ENCODE peak calls at places on chromosome 21, in six cellular contexts. J, M, K, I, Y and U are unnamed samples.

GRCh38 chr21:43847301-43847700 is 17.7 kb upstream of the AGPAT3 start:
- ATAC-seq in J (no peak), Y (no peak), M (no peak), I (no peak), K (no peak), U (no peak)

GRCh38 chr21:44352253-44352860 is 1.1 kb upstream of the TRPM2 start:
- ATAC-seq in I (no peak), Y (no peak), K (no peak), J (no peak), M (no peak), U (no peak)

GRCh38 chr21:38848187-38848609 is 42.5 kb downstream of the ETS2 start:
- ATAC-seq in J (no peak), I (no peak), K (no peak), Y (no peak), M (no peak), U (no peak)

GRCh38 chr21:15037095-15037730 is 27.6 kb downstream of the NRIP1 start:
- ATAC-seq in M (no peak), I (no peak), J (no peak), Y (peak), K (no peak), U (no peak)

GRCh38 chr21:25863747-25864146 is 129.0 kb downstream of the GABPA start:
- ATAC-seq in M (no peak), J (no peak), Y (no peak), I (no peak), K (no peak), U (no peak)

GRCh38 chr21:44965251-44966022 is 25.6 kb downstream of the SLX9 start:
- ATAC-seq in M (no peak), Y (no peak), I (peak), J (no peak), K (no peak), U (no peak)

GRCh38 chr21:15524855-15525254 is 204.9 kb upstream of the USP25 start:
- ATAC-seq in I (no peak), J (no peak), Y (no peak), K (no peak), M (no peak), U (no peak)

GRCh38 chr21:26958792-26959191 is 8.1 kb downstream of the ADAMTS5 start:
- ATAC-seq in J (no peak), K (no peak), Y (no peak), M (no peak), I (no peak), U (no peak)

GRCh38 chr21:45294509-45295291 is 7.0 kb upstream of the POFUT2 start:
- ATAC-seq in J (peak), I (no peak), K (peak), Y (peak), M (no peak), U (peak)

GRCh38 chr21:21813295-21813694 is 815.1 kb downstream of the NCAM2 start:
- ATAC-seq in M (no peak), J (no peak), Y (no peak), K (no peak), I (no peak), U (no peak)

GRCh38 chr21:31043495-31043894 is 5.2 kb upstream of the KRTAP19-8 start:
- ATAC-seq in K (no peak), Y (no peak), M (no peak), J (no peak), I (no peak), U (no peak)

GRCh38 chr21:41052820-41053555 is 115.0 kb upstream of the BACE2 start:
- ATAC-seq in I (no peak), J (no peak), Y (no peak), M (no peak), K (no peak), U (no peak)

GRCh38 chr21:42406201-42406601 is 2.5 kb downstream of the UBASH3A start:
- ATAC-seq in Y (no peak), K (no peak), J (no peak), I (peak), M (no peak), U (no peak)

GRCh38 chr21:34795152-34796141 is 126.7 kb downstream of the CLIC6 start:
- ATAC-seq in J (peak), M (peak), Y (peak), I (no peak), K (no peak), U (peak)

GRCh38 chr21:45322960-45323461 is 35.3 kb upstream of the POFUT2 start:
- ATAC-seq in Y (no peak), K (peak), J (no peak), M (peak), I (no peak), U (no peak)

GRCh38 chr21:42463861-42464515 is 32.0 kb downstream of the RSPH1 start:
- ATAC-seq in K (no peak), Y (no peak), J (no peak), I (peak), M (no peak), U (peak)

GRCh38 chr21:26169061-26169610 is 1.4 kb downstream of the APP start:
- ATAC-seq in Y (peak), K (peak), J (peak), M (peak), I (peak), U (peak)

GRCh38 chr21:42421018-42421793 is 17.5 kb downstream of the UBASH3A start:
- ATAC-seq in I (no peak), K (no peak), Y (peak), J (no peak), M (no peak), U (no peak)

GRCh38 chr21:28775071-28775470 is 217.6 kb downstream of the LTN1 start:
- ATAC-seq in M (no peak), J (no peak), K (no peak), I (no peak), Y (no peak), U (no peak)

GRCh38 chr21:43767980-43768867 is 7.9 kb downstream of the CSTB start:
- ATAC-seq in I (no peak), M (peak), K (peak), J (peak), Y (peak), U (peak)

GRCh38 chr21:31282095-31282709 is 61.9 kb downstream of the TIAM1 start:
- ATAC-seq in K (peak), M (peak), Y (peak), I (no peak), J (peak), U (peak)